ENCODE peak calls at places on chromosomes 5 and 9, in six cellular contexts. Z is neural progenitor cell, Q is GM13976, L is IMR-90, G is endodermal cell, B is body of pancreas. E is an unnamed sample.

GRCh38 chr5:169847519-169847918 is 132.8 kb downstream of the INSYN2B start:
- DNase-seq in Z (no peak), Q (no peak), L (no peak), G (no peak), B (no peak), E (no peak)

GRCh38 chr9:109448223-109448622 is 49.9 kb downstream of the PTPN3 start:
- DNase-seq in Z (no peak), Q (no peak), L (peak; percentile 71), G (no peak), B (no peak), E (no peak)

GRCh38 chr9:26983340-26983739 is 22.1 kb downstream of the LRRC19 start:
- DNase-seq in Z (no peak), Q (no peak), L (no peak), G (no peak), B (no peak), E (no peak)

GRCh38 chr9:98192503-98193335 is at the start of gene CORO2A:
- DNase-seq in Z (peak; percentile 94), Q (peak; percentile 92), L (peak; percentile 63), G (peak; percentile 95), B (peak; percentile 68), E (peak; percentile 80)

GRCh38 chr9:504921-505821 is 290.5 kb downstream of the DOCK8 start:
- DNase-seq in Z (peak; percentile 63), Q (peak; percentile 50), L (no peak), G (peak; percentile 75), B (peak; percentile 24), E (no peak)

GRCh38 chr9:117120061-117120460 is 294.8 kb downstream of the ASTN2 start:
- DNase-seq in Z (no peak), Q (no peak), L (no peak), G (no peak), B (no peak), E (no peak)

GRCh38 chr5:74598731-74599624 is 41.5 kb downstream of the ENC1 start:
- DNase-seq in Z (no peak), Q (no peak), L (peak; percentile 75), G (no peak), B (no peak), E (no peak)

GRCh38 chr9:27717991-27718390 is 144.7 kb upstream of the C9orf72 start:
- DNase-seq in Z (no peak), Q (no peak), L (no peak), G (no peak), B (no peak), E (no peak)

GRCh38 chr9:101995231-101995630 is 256.8 kb upstream of the GRIN3A start:
- DNase-seq in Z (no peak), Q (no peak), L (no peak), G (no peak), B (no peak), E (no peak)

GRCh38 chr5:102701748-102702147 is 53.4 kb upstream of the PAM start:
- DNase-seq in Z (no peak), Q (no peak), L (no peak), G (no peak), B (no peak), E (no peak)

GRCh38 chr5:142246-142810 is 49.0 kb upstream of the LRRC14B start:
- DNase-seq in Z (no peak), Q (no peak), L (no peak), G (no peak), B (no peak), E (no peak)

GRCh38 chr5:96509721-96510383 is 76.8 kb upstream of the PCSK1 start:
- DNase-seq in Z (no peak), Q (no peak), L (peak; percentile 97), G (no peak), B (no peak), E (no peak)

GRCh38 chr9:124415102-124415851 is at the start of gene PSMB7:
- DNase-seq in Z (peak; percentile 99), Q (peak; percentile 96), L (peak; percentile 96), G (peak; percentile 99), B (peak; percentile 96), E (peak; percentile 93)

GRCh38 chr9:124412228-124412575 is 3.0 kb downstream of the PSMB7 start:
- DNase-seq in Z (no peak), Q (no peak), L (no peak), G (no peak), B (no peak), E (no peak)

GRCh38 chr9:124419832-124420489 is 4.7 kb upstream of the PSMB7 start:
- DNase-seq in Z (no peak), Q (no peak), L (no peak), G (no peak), B (no peak), E (no peak)

GRCh38 chr9:124414612-124415011 is 630 bp downstream of the PSMB7 start:
- DNase-seq in Z (peak; percentile 24), Q (no peak), L (no peak), G (no peak), B (no peak), E (no peak)

DNA sequence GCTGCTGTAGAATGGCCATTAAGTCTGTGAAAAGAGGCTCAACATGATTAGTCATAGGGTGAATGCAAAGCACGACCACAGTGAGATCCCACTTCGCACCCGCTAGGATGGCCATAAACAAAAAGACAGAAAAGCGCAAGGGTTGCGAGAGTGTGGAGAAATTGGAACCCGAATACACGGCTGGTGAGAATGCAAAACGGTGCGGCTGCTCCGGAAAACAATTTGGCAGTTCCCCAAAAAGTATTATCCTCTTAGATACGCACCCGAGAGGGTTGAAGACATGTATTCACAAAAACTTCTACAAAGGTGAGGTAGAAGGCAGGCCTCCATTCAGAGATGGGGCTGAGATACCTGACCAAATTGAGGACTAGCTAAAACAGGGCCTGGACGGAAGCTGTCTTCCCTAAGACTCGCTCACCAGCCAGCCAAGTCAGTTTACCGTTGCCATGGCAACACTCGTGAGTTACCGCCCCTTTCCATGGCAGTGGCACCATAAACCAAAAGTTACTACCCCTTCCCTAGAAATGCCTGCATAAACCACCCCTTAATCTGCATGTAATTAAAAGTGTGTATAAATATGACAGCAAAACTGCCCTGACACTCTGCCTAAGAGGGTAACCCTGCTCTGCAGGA is 726 bp upstream of the PSMB7 start:
- DNase-seq in Z (peak; percentile 77), Q (no peak), L (no peak), G (peak; percentile 79), B (no peak), E (no peak)
- TF ChIP-seq CTCF in Z (no peak), Q (no peak), L (no peak), G (no peak), B (no peak), E (no peak)

GRCh38 chr5:151742870-151743294 is 15.5 kb downstream of the ATOX1 start:
- DNase-seq in Z (peak; percentile 81), Q (no peak), L (peak; percentile 74), G (peak; percentile 86), B (peak; percentile 17), E (no peak)
- TF ChIP-seq CTCF in Z (peak; percentile 73), Q (peak; percentile 35), L (peak; percentile 76), G (peak; percentile 86), B (no peak), E (peak; percentile 77)

DNA sequence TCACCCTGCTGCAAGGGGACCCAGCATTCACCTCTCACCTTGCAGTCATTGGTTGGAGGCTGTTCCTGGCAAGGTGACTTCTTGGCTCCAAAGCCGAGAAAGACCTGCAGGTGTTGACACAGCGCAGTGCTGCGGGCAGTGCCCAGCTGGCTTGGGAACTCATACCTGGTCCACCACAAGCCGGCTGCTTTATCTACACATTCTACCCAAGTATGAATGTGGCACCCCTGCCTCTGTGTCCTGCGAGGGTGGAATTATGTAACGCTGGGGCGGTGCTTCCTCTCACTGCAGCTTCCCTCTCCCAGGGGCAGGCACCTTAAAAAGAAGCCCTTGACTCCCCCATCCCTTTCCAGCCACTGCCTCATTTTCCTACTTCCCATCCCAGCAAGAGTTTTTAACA is 2.5 kb upstream of the ZMYND19 start:
- DNase-seq in Z (no peak), Q (no peak), L (no peak), G (no peak), B (peak; percentile 93), E (no peak)
- TF ChIP-seq CTCF in Z (no peak), Q (no peak), L (no peak), G (no peak), B (no peak), E (no peak)

GRCh38 chr5:136275601-136276000 is 82.6 kb upstream of the SMIM32 start:
- DNase-seq in Z (no peak), Q (no peak), L (no peak), G (no peak), B (no peak), E (no peak)
- TF ChIP-seq CTCF in Z (no peak), Q (no peak), L (no peak), G (no peak), B (no peak), E (no peak)

GRCh38 chr9:36791204-36791948 is 218.7 kb downstream of the MELK start:
- DNase-seq in Z (peak; percentile 9), Q (no peak), L (no peak), G (peak; percentile 53), B (no peak), E (no peak)

GRCh38 chr9:36796671-36797419 is 224.2 kb downstream of the MELK start:
- DNase-seq in Z (no peak), Q (no peak), L (no peak), G (no peak), B (no peak), E (no peak)

GRCh38 chr9:36797471-36798220 is 225.0 kb downstream of the MELK start:
- DNase-seq in Z (no peak), Q (no peak), L (no peak), G (no peak), B (no peak), E (no peak)

GRCh38 chr9:36789886-36790285 is 217.2 kb downstream of the MELK start:
- DNase-seq in Z (no peak), Q (no peak), L (no peak), G (no peak), B (no peak), E (no peak)

GRCh38 chr9:36793277-36793676 is 220.6 kb downstream of the MELK start:
- DNase-seq in Z (no peak), Q (no peak), L (no peak), G (peak; percentile 84), B (no peak), E (no peak)
- TF ChIP-seq CTCF in Z (peak; percentile 62), Q (no peak), L (no peak), G (peak; percentile 80), B (no peak), E (no peak)

GRCh38 chr5:135210286-135211055 is 176.4 kb upstream of the PITX1 start:
- DNase-seq in Z (no peak), Q (no peak), L (no peak), G (peak; percentile 17), B (no peak), E (no peak)

GRCh38 chr5:135207866-135208265 is 173.8 kb upstream of the PITX1 start:
- DNase-seq in Z (no peak), Q (no peak), L (no peak), G (peak; percentile 35), B (no peak), E (no peak)

GRCh38 chr5:135206862-135207261 is 172.8 kb upstream of the PITX1 start:
- DNase-seq in Z (no peak), Q (no peak), L (no peak), G (peak; percentile 32), B (no peak), E (no peak)

GRCh38 chr5:135209495-135209837 is 175.4 kb upstream of the PITX1 start:
- DNase-seq in Z (no peak), Q (no peak), L (no peak), G (peak; percentile 24), B (no peak), E (no peak)

GRCh38 chr5:135208555-135209494 is 174.8 kb upstream of the PITX1 start:
- DNase-seq in Z (no peak), Q (no peak), L (peak; percentile 98), G (peak; percentile 74), B (no peak), E (peak; percentile 87)
- TF ChIP-seq CTCF in Z (no peak), Q (no peak), L (peak; percentile 54), G (no peak), B (no peak), E (peak; percentile 84)

GRCh38 chr9:17793713-17794622 is 215.1 kb downstream of the SH3GL2 start:
- DNase-seq in Z (peak; percentile 31), Q (no peak), L (no peak), G (peak; percentile 59), B (peak; percentile 17), E (no peak)
- TF ChIP-seq CTCF in Z (peak; percentile 44), Q (no peak), L (no peak), G (peak; percentile 66), B (peak; percentile 15), E (no peak)